ENCODE peak calls at places on chromosomes 3 and 15, in nine cellular contexts. One of them, this sample, is unnamed.

GRCh38 chr3:29822051-29822450 is 541.2 kb downstream of the RBMS3 start:
- DNase-seq in stimulated activated naive CD8-positive, alpha-beta T cell treated with anti-CD3 and anti-CD28 coated beads, Interleukin-15, amount 100 ng/mL, for 72 hours: no peak
- DNase-seq in NCI-H2081: no peak
- DNase-seq in T follicular helper cell: no peak
- DNase-seq in hepatocyte: no peak
- DNase-seq in HT-29: no peak
- DNase-seq in GM13977: no peak
- DNase-seq in right lobe of liver: no peak
- DNase-seq in choroid plexus epithelial cell: peak
- DNase-seq in this sample: no peak

GRCh38 chr3:37952564-37952963 is 38.0 kb upstream of the VILL start:
- DNase-seq in stimulated activated naive CD8-positive, alpha-beta T cell treated with anti-CD3 and anti-CD28 coated beads, Interleukin-15, amount 100 ng/mL, for 72 hours: no peak
- DNase-seq in choroid plexus epithelial cell: no peak
- DNase-seq in HT-29: no peak
- DNase-seq in NCI-H2081: no peak
- DNase-seq in GM13977: no peak
- DNase-seq in right lobe of liver: no peak
- DNase-seq in T follicular helper cell: no peak
- DNase-seq in hepatocyte: no peak
- DNase-seq in this sample: no peak

GRCh38 chr15:75201609-75202250 is at the start of gene C15orf39:
- DNase-seq in HT-29: peak
- DNase-seq in right lobe of liver: peak
- DNase-seq in NCI-H2081: peak
- DNase-seq in GM13977: peak
- DNase-seq in choroid plexus epithelial cell: peak
- DNase-seq in hepatocyte: peak
- DNase-seq in stimulated activated naive CD8-positive, alpha-beta T cell treated with anti-CD3 and anti-CD28 coated beads, Interleukin-15, amount 100 ng/mL, for 72 hours: peak
- DNase-seq in T follicular helper cell: peak
- DNase-seq in this sample: peak

GRCh38 chr3:42117175-42118008 is 26.2 kb downstream of the TRAK1 start:
- DNase-seq in HT-29: no peak
- DNase-seq in stimulated activated naive CD8-positive, alpha-beta T cell treated with anti-CD3 and anti-CD28 coated beads, Interleukin-15, amount 100 ng/mL, for 72 hours: no peak
- DNase-seq in GM13977: no peak
- DNase-seq in choroid plexus epithelial cell: peak
- DNase-seq in NCI-H2081: no peak
- DNase-seq in T follicular helper cell: no peak
- DNase-seq in right lobe of liver: peak
- DNase-seq in hepatocyte: peak
- DNase-seq in this sample: peak

GRCh38 chr3:148598619-148599018 is 99.1 kb upstream of the AGTR1 start:
- DNase-seq in HT-29: no peak
- DNase-seq in choroid plexus epithelial cell: no peak
- DNase-seq in T follicular helper cell: no peak
- DNase-seq in right lobe of liver: no peak
- DNase-seq in NCI-H2081: no peak
- DNase-seq in stimulated activated naive CD8-positive, alpha-beta T cell treated with anti-CD3 and anti-CD28 coated beads, Interleukin-15, amount 100 ng/mL, for 72 hours: no peak
- DNase-seq in hepatocyte: no peak
- DNase-seq in GM13977: no peak
- DNase-seq in this sample: no peak

GRCh38 chr3:178802993-178803693 is 266.9 kb downstream of the KCNMB2 start:
- DNase-seq in HT-29: no peak
- DNase-seq in NCI-H2081: peak
- DNase-seq in right lobe of liver: no peak
- DNase-seq in T follicular helper cell: no peak
- DNase-seq in GM13977: no peak
- DNase-seq in choroid plexus epithelial cell: no peak
- DNase-seq in stimulated activated naive CD8-positive, alpha-beta T cell treated with anti-CD3 and anti-CD28 coated beads, Interleukin-15, amount 100 ng/mL, for 72 hours: no peak
- DNase-seq in hepatocyte: no peak
- DNase-seq in this sample: no peak

GRCh38 chr3:151169262-151169661 is 33.8 kb downstream of the GPR171 start:
- DNase-seq in choroid plexus epithelial cell: no peak
- DNase-seq in stimulated activated naive CD8-positive, alpha-beta T cell treated with anti-CD3 and anti-CD28 coated beads, Interleukin-15, amount 100 ng/mL, for 72 hours: no peak
- DNase-seq in HT-29: no peak
- DNase-seq in NCI-H2081: no peak
- DNase-seq in T follicular helper cell: no peak
- DNase-seq in GM13977: no peak
- DNase-seq in hepatocyte: no peak
- DNase-seq in right lobe of liver: no peak
- DNase-seq in this sample: no peak

GRCh38 chr15:89747708-89748682 is 3.1 kb downstream of the MESP1 start:
- DNase-seq in NCI-H2081: no peak
- DNase-seq in right lobe of liver: no peak
- DNase-seq in GM13977: no peak
- DNase-seq in stimulated activated naive CD8-positive, alpha-beta T cell treated with anti-CD3 and anti-CD28 coated beads, Interleukin-15, amount 100 ng/mL, for 72 hours: no peak
- DNase-seq in T follicular helper cell: no peak
- DNase-seq in HT-29: no peak
- DNase-seq in hepatocyte: no peak
- DNase-seq in choroid plexus epithelial cell: no peak
- DNase-seq in this sample: peak

GRCh38 chr15:59350421-59350732 is 22.3 kb downstream of the MYO1E start:
- DNase-seq in choroid plexus epithelial cell: no peak
- DNase-seq in HT-29: no peak
- DNase-seq in stimulated activated naive CD8-positive, alpha-beta T cell treated with anti-CD3 and anti-CD28 coated beads, Interleukin-15, amount 100 ng/mL, for 72 hours: no peak
- DNase-seq in hepatocyte: no peak
- DNase-seq in GM13977: no peak
- DNase-seq in T follicular helper cell: no peak
- DNase-seq in NCI-H2081: no peak
- DNase-seq in right lobe of liver: no peak
- DNase-seq in this sample: no peak

GRCh38 chr15:33330931-33331330 is 20.2 kb downstream of the RYR3 start:
- DNase-seq in stimulated activated naive CD8-positive, alpha-beta T cell treated with anti-CD3 and anti-CD28 coated beads, Interleukin-15, amount 100 ng/mL, for 72 hours: no peak
- DNase-seq in right lobe of liver: no peak
- DNase-seq in HT-29: no peak
- DNase-seq in hepatocyte: no peak
- DNase-seq in NCI-H2081: no peak
- DNase-seq in choroid plexus epithelial cell: no peak
- DNase-seq in T follicular helper cell: no peak
- DNase-seq in GM13977: no peak
- DNase-seq in this sample: no peak

GRCh38 chr3:111732248-111732879 is 126.7 kb upstream of the PHLDB2 start:
- DNase-seq in choroid plexus epithelial cell: no peak
- DNase-seq in T follicular helper cell: no peak
- DNase-seq in NCI-H2081: no peak
- DNase-seq in GM13977: no peak
- DNase-seq in stimulated activated naive CD8-positive, alpha-beta T cell treated with anti-CD3 and anti-CD28 coated beads, Interleukin-15, amount 100 ng/mL, for 72 hours: no peak
- DNase-seq in HT-29: no peak
- DNase-seq in right lobe of liver: peak
- DNase-seq in hepatocyte: peak
- DNase-seq in this sample: no peak

GRCh38 chr3:62051506-62051905 is 321.8 kb downstream of the FEZF2 start:
- DNase-seq in choroid plexus epithelial cell: peak
- DNase-seq in T follicular helper cell: no peak
- DNase-seq in right lobe of liver: no peak
- DNase-seq in GM13977: no peak
- DNase-seq in hepatocyte: peak
- DNase-seq in HT-29: peak
- DNase-seq in stimulated activated naive CD8-positive, alpha-beta T cell treated with anti-CD3 and anti-CD28 coated beads, Interleukin-15, amount 100 ng/mL, for 72 hours: no peak
- DNase-seq in NCI-H2081: peak
- DNase-seq in this sample: no peak

GRCh38 chr15:27046891-27047290 is 75.9 kb downstream of the GABRG3 start:
- DNase-seq in GM13977: no peak
- DNase-seq in right lobe of liver: no peak
- DNase-seq in hepatocyte: no peak
- DNase-seq in NCI-H2081: no peak
- DNase-seq in HT-29: no peak
- DNase-seq in stimulated activated naive CD8-positive, alpha-beta T cell treated with anti-CD3 and anti-CD28 coated beads, Interleukin-15, amount 100 ng/mL, for 72 hours: no peak
- DNase-seq in choroid plexus epithelial cell: no peak
- DNase-seq in T follicular helper cell: no peak
- DNase-seq in this sample: no peak

GRCh38 chr3:22089284-22089683 is 338.3 kb upstream of the ZNF385D start:
- DNase-seq in HT-29: peak
- DNase-seq in hepatocyte: peak
- DNase-seq in NCI-H2081: no peak
- DNase-seq in choroid plexus epithelial cell: peak
- DNase-seq in stimulated activated naive CD8-positive, alpha-beta T cell treated with anti-CD3 and anti-CD28 coated beads, Interleukin-15, amount 100 ng/mL, for 72 hours: no peak
- DNase-seq in GM13977: peak
- DNase-seq in right lobe of liver: peak
- DNase-seq in T follicular helper cell: no peak
- DNase-seq in this sample: peak

GRCh38 chr15:47872869-47873301 is 155.6 kb downstream of the SEMA6D start:
- DNase-seq in HT-29: no peak
- DNase-seq in NCI-H2081: no peak
- DNase-seq in GM13977: no peak
- DNase-seq in right lobe of liver: no peak
- DNase-seq in T follicular helper cell: no peak
- DNase-seq in choroid plexus epithelial cell: peak
- DNase-seq in hepatocyte: no peak
- DNase-seq in stimulated activated naive CD8-positive, alpha-beta T cell treated with anti-CD3 and anti-CD28 coated beads, Interleukin-15, amount 100 ng/mL, for 72 hours: no peak
- DNase-seq in this sample: no peak

GRCh38 chr3:10249833-10250232 is 1.6 kb downstream of the TATDN2 start:
- DNase-seq in hepatocyte: no peak
- DNase-seq in T follicular helper cell: no peak
- DNase-seq in NCI-H2081: no peak
- DNase-seq in stimulated activated naive CD8-positive, alpha-beta T cell treated with anti-CD3 and anti-CD28 coated beads, Interleukin-15, amount 100 ng/mL, for 72 hours: no peak
- DNase-seq in GM13977: no peak
- DNase-seq in choroid plexus epithelial cell: peak
- DNase-seq in HT-29: no peak
- DNase-seq in right lobe of liver: no peak
- DNase-seq in this sample: no peak

GRCh38 chr3:172449468-172450149 is 1.4 kb upstream of the GHSR start:
- DNase-seq in right lobe of liver: no peak
- DNase-seq in NCI-H2081: no peak
- DNase-seq in choroid plexus epithelial cell: peak
- DNase-seq in HT-29: no peak
- DNase-seq in GM13977: no peak
- DNase-seq in T follicular helper cell: no peak
- DNase-seq in stimulated activated naive CD8-positive, alpha-beta T cell treated with anti-CD3 and anti-CD28 coated beads, Interleukin-15, amount 100 ng/mL, for 72 hours: no peak
- DNase-seq in hepatocyte: peak
- DNase-seq in this sample: peak

GRCh38 chr3:186883686-186884058 is 41.2 kb downstream of the ADIPOQ start:
- DNase-seq in GM13977: no peak
- DNase-seq in choroid plexus epithelial cell: no peak
- DNase-seq in NCI-H2081: no peak
- DNase-seq in right lobe of liver: no peak
- DNase-seq in T follicular helper cell: no peak
- DNase-seq in hepatocyte: no peak
- DNase-seq in HT-29: no peak
- DNase-seq in stimulated activated naive CD8-positive, alpha-beta T cell treated with anti-CD3 and anti-CD28 coated beads, Interleukin-15, amount 100 ng/mL, for 72 hours: no peak
- DNase-seq in this sample: no peak

GRCh38 chr15:58465866-58466517 is 34.2 kb downstream of the LIPC start:
- DNase-seq in stimulated activated naive CD8-positive, alpha-beta T cell treated with anti-CD3 and anti-CD28 coated beads, Interleukin-15, amount 100 ng/mL, for 72 hours: no peak
- DNase-seq in choroid plexus epithelial cell: no peak
- DNase-seq in hepatocyte: no peak
- DNase-seq in NCI-H2081: no peak
- DNase-seq in HT-29: no peak
- DNase-seq in GM13977: no peak
- DNase-seq in T follicular helper cell: no peak
- DNase-seq in right lobe of liver: no peak
- DNase-seq in this sample: no peak

GRCh38 chr3:135895106-135895733 is 70.3 kb upstream of the PPP2R3A start:
- DNase-seq in NCI-H2081: peak
- DNase-seq in GM13977: peak
- DNase-seq in stimulated activated naive CD8-positive, alpha-beta T cell treated with anti-CD3 and anti-CD28 coated beads, Interleukin-15, amount 100 ng/mL, for 72 hours: peak
- DNase-seq in hepatocyte: peak
- DNase-seq in T follicular helper cell: peak
- DNase-seq in right lobe of liver: peak
- DNase-seq in choroid plexus epithelial cell: peak
- DNase-seq in HT-29: peak
- DNase-seq in this sample: peak